ENCODE peak calls at places on chromosome 4, in four cellular contexts. S, X, N and J are unnamed samples.

GRCh38 chr4:148653681-148654080 is 211.5 kb upstream of the NR3C2 start:
- DNase-seq in N (no peak), S (no peak), X (no peak), J (no peak)

GRCh38 chr4:65791807-65792308 is 121.6 kb upstream of the EPHA5 start:
- DNase-seq in N (no peak), S (no peak), X (no peak), J (no peak)

GRCh38 chr4:6372649-6373525 is 99.5 kb downstream of the PPP2R2C start:
- DNase-seq in X (peak), S (no peak), N (peak), J (no peak)

GRCh38 chr4:123361195-123361861 is 35.3 kb upstream of the SPRY1 start:
- DNase-seq in S (no peak), X (peak), N (no peak), J (no peak)

GRCh38 chr4:124711469-124712416 is 789 bp downstream of the ANKRD50 start:
- DNase-seq in S (peak), X (peak), N (peak), J (peak)

GRCh38 chr4:39228377-39228776 is 46.0 kb downstream of the WDR19 start:
- DNase-seq in N (no peak), X (no peak), S (no peak), J (no peak)

GRCh38 chr4:19239565-19239964 is 1012.1 kb upstream of the SLIT2 start:
- DNase-seq in S (no peak), X (peak), N (no peak), J (no peak)

GRCh38 chr4:120692964-120693363 is 229.6 kb downstream of the PRDM5 start:
- DNase-seq in S (no peak), X (peak), N (no peak), J (no peak)

GRCh38 chr4:183329954-183330742 is 7.9 kb upstream of the CLDN24 start:
- DNase-seq in N (no peak), X (no peak), S (no peak), J (no peak)

GRCh38 chr4:185874516-185875230 is 62.7 kb upstream of the SORBS2 start:
- DNase-seq in S (no peak), N (no peak), X (peak), J (no peak)

GRCh38 chr4:39544580-39545315 is 17.5 kb upstream of the UGDH start:
- DNase-seq in S (no peak), X (no peak), N (peak), J (no peak)

GRCh38 chr4:27714073-27714472 is 853.4 kb downstream of the STIM2 start:
- DNase-seq in S (no peak), N (peak), X (peak), J (no peak)

GRCh38 chr4:174256277-174256713 is 27.2 kb downstream of the FBXO8 start:
- DNase-seq in X (peak), N (no peak), S (no peak), J (no peak)

GRCh38 chr4:141196227-141196928 is 24.3 kb upstream of the ZNF330 start:
- DNase-seq in S (no peak), N (no peak), X (no peak), J (no peak)

GRCh38 chr4:150525321-150525868 is 56.6 kb upstream of the MAB21L2 start:
- DNase-seq in S (no peak), X (no peak), N (no peak), J (no peak)

GRCh38 chr4:164997941-164998340 is 20.5 kb upstream of the TRIM61 start:
- DNase-seq in S (no peak), N (no peak), X (no peak), J (peak)

GRCh38 chr4:91502365-91502764 is 801.4 kb upstream of the GRID2 start:
- DNase-seq in X (no peak), N (no peak), S (no peak), J (no peak)

GRCh38 chr4:113316879-113317278 is 267.4 kb downstream of the ANK2 start:
- DNase-seq in X (no peak), N (no peak), S (no peak), J (no peak)

GRCh38 chr4:148204171-148204570 is 238.0 kb downstream of the NR3C2 start:
- DNase-seq in S (no peak), N (no peak), X (no peak), J (no peak)